ENCODE peak calls at places on chromosomes 4 and X, in four cellular contexts. G, F, H and P are unnamed samples. For H3K9me1 and H4K20me1, the result is how much of the 10 kb centered on the place peaks cover.

GRCh38 chr4:1960170-1960825 is 48.5 kb downstream of the NELFA start:
- DNase-seq in F (peak), H (no peak), G (no peak), P (no peak)

GRCh38 chr4:65665951-65666523 is 4.3 kb downstream of the EPHA5 start:
- DNase-seq in G (no peak), F (no peak), H (no peak), P (no peak)

GRCh38 chrX:153365670-153366069 is 31.7 kb downstream of the ZNF275 start:
- DNase-seq in G (no peak), F (no peak), H (no peak), P (no peak)

GRCh38 chr4:184163813-184164212 is 53.9 kb downstream of the ENPP6 start:
- DNase-seq in F (peak), G (peak), H (peak), P (no peak)

GRCh38 chr4:173519130-173520101 is 10.6 kb downstream of the HAND2 start:
- DNase-seq in G (no peak), H (no peak), F (no peak), P (no peak)

GRCh38 chrX:147079974-147080373 is 265.4 kb upstream of the CXorf51A start:
- DNase-seq in H (no peak), G (no peak), F (no peak), P (no peak)

GRCh38 chr4:56348582-56348981 is 38.7 kb downstream of the AASDH start:
- DNase-seq in H (no peak), G (no peak), F (no peak), P (no peak)

GRCh38 chr4:24775209-24775608 is 20.2 kb upstream of the SOD3 start:
- DNase-seq in F (peak), H (no peak), G (no peak), P (no peak)

GRCh38 chrX:39157796-39158195 is 356.5 kb downstream of the MID1IP1 start:
- DNase-seq in H (no peak), F (no peak), G (no peak), P (no peak)

GRCh38 chr4:144456196-144456595 is 189.8 kb upstream of the HHIP start:
- DNase-seq in H (no peak), F (no peak), G (no peak), P (no peak)

GRCh38 chr4:51880016-51880915 is 37.3 kb downstream of the DCUN1D4 start:
- DNase-seq in F (peak), H (no peak), G (no peak), P (no peak)

GRCh38 chrX:148498067-148498466 is 2.4 kb upstream of the AFF2 start:
- DNase-seq in H (no peak), F (no peak), G (no peak), P (no peak)

GRCh38 chr4:139975830-139976272 is 178.1 kb downstream of the MAML3 start:
- DNase-seq in G (no peak), F (peak), H (peak), P (no peak)

GRCh38 chr4:159451006-159451405 is 348.1 kb downstream of the RAPGEF2 start:
- DNase-seq in F (peak), H (no peak), G (no peak), P (no peak)

GRCh38 chr4:168830777-168831512 is 179.1 kb downstream of the CBR4 start:
- DNase-seq in F (no peak), H (no peak), G (no peak), P (no peak)

GRCh38 chrX:153598541-153599191 is at the start of gene CCNQ:
- DNase-seq in F (peak), H (peak), G (peak), P (no peak)

GRCh38 chr4:38691251-38692008 is 27.4 kb downstream of the KLF3 start:
- DNase-seq in G (no peak), F (peak), H (no peak), P (no peak)

GRCh38 chr4:15893967-15894366 is 44.6 kb downstream of the FGFBP1 start:
- DNase-seq in G (no peak), H (no peak), F (peak), P (peak)

GRCh38 chr4:57190651-57191481 is 80.7 kb upstream of the IGFBP7 start:
- DNase-seq in G (peak), F (peak), H (peak), P (peak)

GRCh38 chrX:149871940-149872339 is 9.0 kb upstream of the MAGEA8 start:
- DNase-seq in F (no peak), G (peak), H (peak), P (no peak)

GRCh38 chr4:8643986-8644385 is 51.4 kb downstream of the CPZ start:
- DNase-seq in F (no peak), G (no peak), H (no peak), P (no peak)

GRCh38 chr4:52959545-52959944 is 97.4 kb downstream of the RASL11B start:
- DNase-seq in F (peak), G (no peak), H (no peak), P (no peak)

GRCh38 chr4:184911310-184911709 is 85.5 kb upstream of the ACSL1 start:
- DNase-seq in F (peak), H (peak), G (no peak), P (peak)

GRCh38 chr4:161291222-161291621 is 872.6 kb downstream of the FSTL5 start:
- DNase-seq in H (no peak), G (no peak), F (no peak), P (no peak)

GRCh38 chr4:24805036-24805435 is 9.7 kb downstream of the SOD3 start:
- DNase-seq in H (no peak), F (no peak), G (no peak), P (no peak)

GRCh38 chr4:51836531-51836930 is 6.4 kb upstream of the DCUN1D4 start:
- DNase-seq in F (no peak), H (no peak), G (no peak), P (no peak)

GRCh38 chrX:9874483-9874882 is 88.3 kb downstream of the SHROOM2 start:
- DNase-seq in H (no peak), G (no peak), F (peak), P (no peak)

DNA sequence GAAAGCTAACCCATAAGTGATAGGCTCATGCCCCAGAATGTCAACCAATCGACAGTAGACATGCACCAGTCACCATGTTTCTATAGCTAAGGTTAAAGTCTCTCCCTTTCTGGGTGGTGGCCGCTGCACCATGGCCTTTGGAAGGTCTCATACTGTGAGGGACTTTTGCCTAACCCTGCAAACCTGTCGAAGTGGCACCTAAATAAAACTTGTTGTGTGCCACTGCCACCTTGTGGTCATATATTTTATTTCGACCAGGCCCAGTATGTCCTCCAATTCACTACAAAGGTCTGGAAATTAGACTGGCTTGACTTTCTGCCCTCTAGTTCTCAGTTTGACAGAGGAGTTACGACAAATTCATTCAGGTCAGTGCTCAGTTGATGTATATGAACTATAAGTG is 163.1 kb downstream of the SMARCA1 start:
- DNase-seq in F (peak), G (peak), H (peak), P (peak)
- H3K9me1 ChIP-seq in F (under half), G (under half), H (under half), P (under half)

DNA sequence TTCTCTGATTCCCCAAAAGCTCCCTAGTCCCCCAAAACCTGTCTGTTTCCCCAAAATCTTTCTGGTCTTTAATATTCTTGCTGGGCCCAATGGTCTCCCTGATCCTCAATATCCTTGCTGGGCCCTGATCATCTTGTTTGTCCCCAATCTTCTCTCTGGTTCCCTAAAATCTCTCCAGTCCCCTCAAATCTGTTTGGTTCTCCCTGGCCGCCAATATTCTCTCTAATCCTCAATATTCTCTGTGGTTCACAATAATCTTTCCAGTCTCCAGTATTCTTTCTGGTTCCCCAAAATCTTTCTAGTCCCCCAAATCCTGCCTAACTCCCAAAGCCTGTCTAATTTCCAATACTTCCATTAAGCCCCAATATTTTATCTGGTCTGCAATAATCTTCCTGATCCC is 18.5 kb downstream of the P2RY8 start:
- DNase-seq in H (no peak), G (no peak), F (no peak), P (no peak)
- H4K20me1 ChIP-seq in H (under half), G (under half), F (under half), P (under half)

GRCh38 chr4:89915151-89915550 is 20.5 kb downstream of the MMRN1 start:
- DNase-seq in H (no peak), F (no peak), G (no peak), P (no peak)

GRCh38 chr4:89913623-89914022 is 19.0 kb downstream of the MMRN1 start:
- DNase-seq in H (no peak), G (no peak), F (no peak), P (no peak)

GRCh38 chr4:89915937-89916336 is 21.3 kb downstream of the MMRN1 start:
- DNase-seq in H (no peak), F (no peak), G (no peak), P (no peak)

GRCh38 chr4:89914609-89915008 is 20.0 kb downstream of the MMRN1 start:
- DNase-seq in H (no peak), G (no peak), F (no peak), P (no peak)
- H3K9me1 ChIP-seq in H (under half), G (under half), F (under half), P (under half)

GRCh38 chr4:3706565-3707422 is 59.4 kb upstream of the ADRA2C start:
- DNase-seq in F (no peak), H (no peak), G (no peak), P (no peak)
- H4K20me1 ChIP-seq in F (under half), H (under half), G (under half), P (under half)

GRCh38 chr4:76694056-76694455 is 203.9 kb downstream of the SOWAHB start:
- DNase-seq in F (no peak), H (no peak), G (no peak), P (no peak)
- H3K9me1 ChIP-seq in F (under half), H (under half), G (under half), P (under half)

GRCh38 chr4:4868506-4869379 is 9.3 kb downstream of the MSX1 start:
- DNase-seq in H (no peak), G (no peak), F (no peak), P (no peak)
- H4K20me1 ChIP-seq in H (under half), G (under half), F (under half), P (under half)

DNA sequence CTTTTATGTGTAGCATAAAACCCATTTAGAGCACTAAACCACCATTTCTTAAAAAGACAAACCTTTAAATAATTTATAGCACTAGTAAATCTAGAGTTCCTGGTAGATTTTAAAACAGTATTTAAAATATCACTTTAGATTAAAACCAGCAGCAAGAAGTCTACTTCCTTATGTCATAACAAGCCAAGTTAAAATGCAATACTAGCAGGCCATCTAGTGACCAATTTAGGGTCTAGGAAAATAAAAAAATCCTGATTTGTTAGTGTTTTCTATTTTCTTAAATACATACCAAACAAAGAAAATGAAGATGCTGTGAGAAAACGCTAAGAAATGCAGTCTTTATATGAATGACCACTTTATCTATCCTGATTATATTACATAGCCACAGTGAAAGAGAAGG is 53.9 kb downstream of the PAPSS1 start:
- DNase-seq in F (peak), G (no peak), H (peak), P (no peak)
- H3K9me1 ChIP-seq in F (under half), G (under half), H (under half), P (under half)

DNA sequence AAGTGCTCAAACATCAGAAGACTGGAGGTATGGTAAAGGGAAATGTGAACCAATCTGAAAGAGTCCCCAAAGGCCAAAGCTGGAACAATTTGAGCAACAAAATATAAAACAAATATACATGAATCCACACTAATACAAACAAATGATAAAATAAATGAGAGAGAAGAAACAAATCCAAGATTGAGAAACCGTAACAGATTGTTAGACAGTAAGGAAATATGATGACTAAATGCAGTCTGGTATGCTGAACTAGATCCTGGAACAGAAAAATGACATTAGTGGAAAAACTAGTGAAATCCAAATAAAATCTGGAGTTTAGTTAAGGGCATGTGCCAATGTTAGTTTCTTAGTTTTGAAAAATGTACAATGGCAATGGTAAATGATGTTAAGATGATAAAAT is 15.9 kb downstream of the PPA2 start:
- DNase-seq in F (peak), G (no peak), H (no peak), P (no peak)
- H4K20me1 ChIP-seq in F (under half), G (under half), H (under half), P (under half)

GRCh38 chr4:73487233-73487632 is 5.7 kb downstream of the AFM start:
- DNase-seq in H (no peak), F (no peak), G (no peak), P (no peak)

GRCh38 chr4:73486497-73486896 is 5.0 kb downstream of the AFM start:
- DNase-seq in H (no peak), F (no peak), G (no peak), P (no peak)

GRCh38 chr4:73481356-73481755 is at the start of gene AFM:
- DNase-seq in H (no peak), G (no peak), F (no peak), P (no peak)

GRCh38 chr4:73485085-73485484 is 3.5 kb downstream of the AFM start:
- DNase-seq in G (no peak), F (no peak), H (no peak), P (no peak)

GRCh38 chr4:73485596-73485995 is 4.1 kb downstream of the AFM start:
- DNase-seq in F (no peak), H (no peak), G (no peak), P (no peak)
- H3K9me1 ChIP-seq in F (under half), H (under half), G (under half), P (under half)